ENCODE peak calls at places on chromosomes 5 and 9, in eight cellular contexts. One of them, this sample, is unnamed.

GRCh38 chr5:31291323-31291854 is 97.9 kb downstream of the CDH6 start:
- DNase-seq in GM12878: no peak
- DNase-seq in H1: peak; percentile 29
- DNase-seq in K562: peak; percentile 3
- DNase-seq in SK-N-SH: peak; percentile 8
- DNase-seq in A549: no peak
- DNase-seq in IMR-90: no peak
- DNase-seq in HepG2: no peak
- DNase-seq in this sample: no peak

GRCh38 chr9:93124793-93125192 is 9.3 kb downstream of the NINJ1 start:
- DNase-seq in HepG2: no peak
- DNase-seq in IMR-90: no peak
- DNase-seq in H1: no peak
- DNase-seq in K562: no peak
- DNase-seq in GM12878: no peak
- DNase-seq in SK-N-SH: no peak
- DNase-seq in A549: no peak
- DNase-seq in this sample: no peak

GRCh38 chr9:129572517-129572916 is 48.4 kb downstream of the C9orf50 start:
- DNase-seq in A549: no peak
- DNase-seq in IMR-90: no peak
- DNase-seq in GM12878: no peak
- DNase-seq in K562: no peak
- DNase-seq in SK-N-SH: no peak
- DNase-seq in HepG2: no peak
- DNase-seq in H1: no peak
- DNase-seq in this sample: no peak

GRCh38 chr5:89204766-89205165 is 321.8 kb upstream of the MEF2C start:
- DNase-seq in H1: no peak
- DNase-seq in SK-N-SH: no peak
- DNase-seq in GM12878: no peak
- DNase-seq in HepG2: no peak
- DNase-seq in IMR-90: no peak
- DNase-seq in A549: no peak
- DNase-seq in K562: no peak
- DNase-seq in this sample: no peak

GRCh38 chr5:56876325-56876724 is 33.1 kb upstream of the SETD9 start:
- DNase-seq in SK-N-SH: no peak
- DNase-seq in A549: no peak
- DNase-seq in K562: no peak
- DNase-seq in GM12878: no peak
- DNase-seq in IMR-90: peak; percentile 14
- DNase-seq in HepG2: no peak
- DNase-seq in H1: no peak
- DNase-seq in this sample: no peak

GRCh38 chr5:163809480-163809879 is 304.1 kb downstream of the MAT2B start:
- DNase-seq in HepG2: no peak
- DNase-seq in IMR-90: peak; percentile 45
- DNase-seq in H1: no peak
- DNase-seq in A549: no peak
- DNase-seq in GM12878: no peak
- DNase-seq in K562: no peak
- DNase-seq in SK-N-SH: no peak
- DNase-seq in this sample: no peak

GRCh38 chr5:58457040-58457439 is 2.8 kb downstream of the PLK2 start:
- DNase-seq in IMR-90: no peak
- DNase-seq in K562: no peak
- DNase-seq in HepG2: no peak
- DNase-seq in GM12878: no peak
- DNase-seq in SK-N-SH: no peak
- DNase-seq in A549: no peak
- DNase-seq in H1: no peak
- DNase-seq in this sample: no peak

GRCh38 chr9:121768416-121769015 is 117.1 kb downstream of the DAB2IP start:
- DNase-seq in GM12878: no peak
- DNase-seq in SK-N-SH: no peak
- DNase-seq in HepG2: no peak
- DNase-seq in A549: no peak
- DNase-seq in K562: no peak
- DNase-seq in IMR-90: no peak
- DNase-seq in H1: no peak
- DNase-seq in this sample: no peak

GRCh38 chr5:170145462-170145861 is 39.8 kb downstream of the FOXI1 start:
- DNase-seq in K562: peak; percentile 28
- DNase-seq in IMR-90: no peak
- DNase-seq in H1: no peak
- DNase-seq in SK-N-SH: no peak
- DNase-seq in A549: no peak
- DNase-seq in HepG2: no peak
- DNase-seq in GM12878: no peak
- DNase-seq in this sample: peak; percentile 7

GRCh38 chr5:14185336-14186131 is 42.4 kb downstream of the TRIO start:
- DNase-seq in GM12878: no peak
- DNase-seq in IMR-90: peak; percentile 77
- DNase-seq in SK-N-SH: no peak
- DNase-seq in HepG2: no peak
- DNase-seq in H1: no peak
- DNase-seq in A549: peak; percentile 51
- DNase-seq in K562: no peak
- DNase-seq in this sample: no peak

GRCh38 chr5:102855684-102856373 is 100.7 kb downstream of the PAM start:
- DNase-seq in GM12878: no peak
- DNase-seq in HepG2: no peak
- DNase-seq in A549: no peak
- DNase-seq in H1: no peak
- DNase-seq in SK-N-SH: no peak
- DNase-seq in K562: no peak
- DNase-seq in IMR-90: no peak
- DNase-seq in this sample: no peak

GRCh38 chr5:100691545-100691944 is 156.4 kb downstream of the FAM174A start:
- DNase-seq in A549: no peak
- DNase-seq in H1: no peak
- DNase-seq in GM12878: no peak
- DNase-seq in SK-N-SH: no peak
- DNase-seq in IMR-90: peak; percentile 33
- DNase-seq in K562: no peak
- DNase-seq in HepG2: no peak
- DNase-seq in this sample: no peak

GRCh38 chr5:44828719-44829118 is 20.0 kb downstream of the MRPS30 start:
- DNase-seq in K562: no peak
- DNase-seq in GM12878: no peak
- DNase-seq in IMR-90: no peak
- DNase-seq in SK-N-SH: no peak
- DNase-seq in HepG2: no peak
- DNase-seq in A549: no peak
- DNase-seq in H1: no peak
- DNase-seq in this sample: no peak

GRCh38 chr5:41797672-41798071 is 72.6 kb downstream of the OXCT1 start:
- DNase-seq in H1: no peak
- DNase-seq in K562: no peak
- DNase-seq in HepG2: no peak
- DNase-seq in IMR-90: no peak
- DNase-seq in GM12878: no peak
- DNase-seq in SK-N-SH: no peak
- DNase-seq in A549: no peak
- DNase-seq in this sample: no peak

GRCh38 chr9:112180387-112180881 is 5.3 kb upstream of the SUSD1 start:
- DNase-seq in GM12878: no peak
- DNase-seq in IMR-90: no peak
- DNase-seq in H1: no peak
- DNase-seq in A549: no peak
- DNase-seq in HepG2: peak; percentile 86
- DNase-seq in SK-N-SH: no peak
- DNase-seq in K562: peak; percentile 92
- DNase-seq in this sample: no peak
- H3K4me1 ChIP-seq in GM12878: peaks cover 4% of the 10 kb centered on the region
- H3K4me1 ChIP-seq in IMR-90: peaks cover 4% of the 10 kb centered on the region
- H3K4me1 ChIP-seq in H1: peaks cover 10% of the 10 kb centered on the region
- H3K4me1 ChIP-seq in A549: peaks cover 38% of the 10 kb centered on the region
- H3K4me1 ChIP-seq in HepG2: peaks cover 60% of the 10 kb centered on the region
- H3K4me1 ChIP-seq in SK-N-SH: peaks cover 4% of the 10 kb centered on the region
- H3K4me1 ChIP-seq in K562: peaks cover 31% of the 10 kb centered on the region
- H3K4me1 ChIP-seq in this sample: peaks cover 16% of the 10 kb centered on the region

GRCh38 chr9:95084254-95084934 is 233.1 kb downstream of the FANCC start:
- DNase-seq in GM12878: no peak
- DNase-seq in H1: no peak
- DNase-seq in IMR-90: no peak
- DNase-seq in K562: no peak
- DNase-seq in HepG2: no peak
- DNase-seq in A549: no peak
- DNase-seq in SK-N-SH: no peak
- DNase-seq in this sample: no peak

GRCh38 chr9:95086564-95086955 is 230.9 kb downstream of the FANCC start:
- DNase-seq in SK-N-SH: no peak
- DNase-seq in A549: no peak
- DNase-seq in IMR-90: no peak
- DNase-seq in HepG2: no peak
- DNase-seq in K562: no peak
- DNase-seq in H1: no peak
- DNase-seq in GM12878: no peak
- DNase-seq in this sample: no peak

GRCh38 chr9:95085036-95085770 is 232.3 kb downstream of the FANCC start:
- DNase-seq in A549: no peak
- DNase-seq in GM12878: no peak
- DNase-seq in K562: no peak
- DNase-seq in SK-N-SH: no peak
- DNase-seq in HepG2: no peak
- DNase-seq in IMR-90: no peak
- DNase-seq in H1: no peak
- DNase-seq in this sample: no peak

GRCh38 chr9:95087659-95088242 is 229.8 kb downstream of the FANCC start:
- DNase-seq in GM12878: no peak
- DNase-seq in SK-N-SH: no peak
- DNase-seq in IMR-90: no peak
- DNase-seq in K562: no peak
- DNase-seq in A549: peak; percentile 42
- DNase-seq in HepG2: no peak
- DNase-seq in H1: no peak
- DNase-seq in this sample: no peak

DNA sequence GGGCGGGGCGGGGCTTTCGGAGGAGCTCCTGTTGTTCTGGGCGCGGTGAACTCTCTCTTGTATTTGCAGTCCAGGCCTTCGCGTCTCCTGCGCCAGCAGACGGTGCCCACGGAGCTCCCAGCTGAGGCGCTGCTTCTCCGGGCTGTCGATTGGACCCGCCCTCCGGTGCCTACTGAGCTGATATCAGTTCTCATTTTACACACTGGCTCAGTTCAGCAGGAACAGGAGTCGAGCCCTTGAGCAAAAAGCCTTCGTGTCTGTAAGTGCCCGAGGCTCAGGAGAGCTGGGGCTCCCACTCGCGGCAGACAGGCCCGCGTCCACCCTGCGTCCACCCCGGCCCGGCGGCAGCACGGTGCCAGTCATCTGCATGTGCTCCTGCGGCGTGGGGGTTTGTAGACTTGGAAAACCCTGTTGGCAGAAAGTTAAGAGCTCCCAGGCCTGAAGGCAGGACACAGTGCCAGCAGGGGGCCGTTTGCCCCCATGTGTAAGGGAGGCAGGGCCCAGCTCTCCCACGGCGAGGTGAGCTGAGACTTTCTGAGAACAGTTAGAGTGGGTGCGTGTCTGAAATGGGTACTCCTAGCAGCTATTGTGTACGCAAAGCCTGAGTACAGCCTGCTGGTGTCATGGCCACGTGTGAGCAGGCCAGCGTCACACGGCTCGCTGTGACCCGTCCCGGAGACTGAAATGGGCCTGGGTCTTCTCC is 231.5 kb downstream of the FANCC start:
- DNase-seq in HepG2: no peak
- DNase-seq in GM12878: no peak
- DNase-seq in SK-N-SH: no peak
- DNase-seq in IMR-90: no peak
- DNase-seq in H1: no peak
- DNase-seq in A549: no peak
- DNase-seq in K562: no peak
- DNase-seq in this sample: no peak
- TF ChIP-seq RAD21 in HepG2: no peak
- TF ChIP-seq RAD21 in GM12878: no peak
- TF ChIP-seq RAD21 in SK-N-SH: no peak
- TF ChIP-seq RAD21 in IMR-90: no peak
- TF ChIP-seq RAD21 in H1: no peak
- TF ChIP-seq RAD21 in A549: no peak
- TF ChIP-seq RAD21 in K562: no peak
- TF ChIP-seq RAD21 in this sample: no peak

GRCh38 chr5:43553381-43553780 is 3.5 kb downstream of the PAIP1 start:
- DNase-seq in HepG2: no peak
- DNase-seq in H1: no peak
- DNase-seq in A549: no peak
- DNase-seq in SK-N-SH: no peak
- DNase-seq in GM12878: no peak
- DNase-seq in K562: no peak
- DNase-seq in IMR-90: peak; percentile 50
- DNase-seq in this sample: no peak

GRCh38 chr5:43555895-43556606 is 826 bp downstream of the PAIP1 start:
- DNase-seq in A549: peak; percentile 56
- DNase-seq in H1: no peak
- DNase-seq in IMR-90: peak; percentile 16
- DNase-seq in SK-N-SH: peak; percentile 81
- DNase-seq in K562: peak; percentile 72
- DNase-seq in GM12878: no peak
- DNase-seq in HepG2: peak; percentile 29
- DNase-seq in this sample: peak; percentile 6

GRCh38 chr5:43556857-43557593 is at the start of gene PAIP1:
- DNase-seq in HepG2: peak; percentile 66
- DNase-seq in K562: peak; percentile 92
- DNase-seq in H1: no peak
- DNase-seq in SK-N-SH: peak; percentile 94
- DNase-seq in A549: peak; percentile 75
- DNase-seq in IMR-90: peak; percentile 86
- DNase-seq in GM12878: peak; percentile 37
- DNase-seq in this sample: peak; percentile 64

GRCh38 chr5:43560128-43560527 is 3.3 kb upstream of the PAIP1 start:
- DNase-seq in K562: no peak
- DNase-seq in SK-N-SH: no peak
- DNase-seq in HepG2: no peak
- DNase-seq in GM12878: no peak
- DNase-seq in IMR-90: peak; percentile 77
- DNase-seq in A549: no peak
- DNase-seq in H1: no peak
- DNase-seq in this sample: no peak

GRCh38 chr5:43554497-43554896 is 2.4 kb downstream of the PAIP1 start:
- DNase-seq in H1: no peak
- DNase-seq in HepG2: no peak
- DNase-seq in K562: no peak
- DNase-seq in IMR-90: no peak
- DNase-seq in GM12878: no peak
- DNase-seq in A549: no peak
- DNase-seq in SK-N-SH: no peak
- DNase-seq in this sample: no peak
- H3K4me1 ChIP-seq in H1: no peaks in the 10 kb centered on the region
- H3K4me1 ChIP-seq in HepG2: peaks cover 44% of the 10 kb centered on the region
- H3K4me1 ChIP-seq in K562: peaks cover 11% of the 10 kb centered on the region
- H3K4me1 ChIP-seq in IMR-90: peaks cover 3% of the 10 kb centered on the region
- H3K4me1 ChIP-seq in GM12878: peaks cover 13% of the 10 kb centered on the region
- H3K4me1 ChIP-seq in A549: peaks cover 23% of the 10 kb centered on the region
- H3K4me1 ChIP-seq in SK-N-SH: peaks cover 28% of the 10 kb centered on the region
- H3K4me1 ChIP-seq in this sample: peaks cover 15% of the 10 kb centered on the region

DNA sequence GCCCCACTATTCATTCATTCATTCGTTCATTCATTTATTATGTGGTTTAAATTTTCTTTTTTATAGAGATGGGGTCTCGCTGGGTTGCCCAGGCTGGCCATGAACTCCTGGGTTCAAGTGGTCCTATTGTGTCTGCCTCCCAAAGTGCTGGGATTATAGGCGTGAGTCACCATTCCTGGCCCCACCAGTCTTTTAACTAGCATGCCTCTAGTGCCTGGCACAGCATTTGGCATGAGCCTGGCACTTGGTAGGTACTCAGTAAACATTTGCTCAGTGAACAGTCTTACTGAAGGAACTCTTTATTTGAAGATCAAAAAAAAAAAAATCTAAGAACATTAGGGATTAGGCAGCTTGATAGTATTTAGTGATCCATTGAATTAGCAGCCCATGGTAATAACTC is 98.1 kb downstream of the KDM4C start:
- DNase-seq in A549: no peak
- DNase-seq in IMR-90: no peak
- DNase-seq in GM12878: no peak
- DNase-seq in K562: no peak
- DNase-seq in HepG2: no peak
- DNase-seq in H1: no peak
- DNase-seq in SK-N-SH: no peak
- DNase-seq in this sample: no peak
- TF ChIP-seq RAD21 in A549: no peak
- TF ChIP-seq RAD21 in IMR-90: no peak
- TF ChIP-seq RAD21 in GM12878: no peak
- TF ChIP-seq RAD21 in K562: no peak
- TF ChIP-seq RAD21 in HepG2: no peak
- TF ChIP-seq RAD21 in H1: no peak
- TF ChIP-seq RAD21 in SK-N-SH: no peak
- TF ChIP-seq RAD21 in this sample: no peak